ENCODE peak calls at places on chromosomes 5 and 9, in six cellular contexts. G, N, V, X, O and Q are unnamed samples.

GRCh38 chr5:147507480-147508126 is 2.3 kb downstream of the DPYSL3 start:
- DNase-seq in X (no peak), N (no peak), O (no peak), V (no peak), G (no peak), Q (no peak)

GRCh38 chr5:38497946-38498345 is 58.5 kb downstream of the LIFR start:
- DNase-seq in X (no peak), O (no peak), V (peak; percentile 27), N (no peak), G (no peak), Q (no peak)

GRCh38 chr5:33010851-33011250 is 299.7 kb downstream of the NPR3 start:
- DNase-seq in X (no peak), O (no peak), V (no peak), N (no peak), G (no peak), Q (no peak)

GRCh38 chr5:127386557-127386956 is 96.0 kb downstream of the MEGF10 start:
- DNase-seq in G (no peak), V (peak; percentile 3), X (no peak), O (no peak), N (no peak), Q (no peak)

GRCh38 chr5:159773062-159773924 is 143.0 kb upstream of the ADRA1B start:
- DNase-seq in G (peak; percentile 68), N (peak; percentile 71), O (no peak), V (no peak), X (peak; percentile 47), Q (peak; percentile 59)

GRCh38 chr5:139486201-139486600 is 3.6 kb upstream of the STING1 start:
- DNase-seq in G (no peak), V (no peak), N (peak; percentile 62), X (no peak), O (no peak), Q (no peak)

GRCh38 chr5:135343417-135343816 is 55.6 kb downstream of the MACROH2A1 start:
- DNase-seq in O (no peak), G (no peak), V (no peak), N (no peak), X (no peak), Q (no peak)

GRCh38 chr5:123421773-123422172 is 1.4 kb downstream of the CEP120 start:
- DNase-seq in X (no peak), N (no peak), V (no peak), G (no peak), O (no peak), Q (no peak)

GRCh38 chr5:717143-717542 is 24.0 kb upstream of the TPPP start:
- DNase-seq in V (no peak), N (no peak), X (no peak), O (no peak), G (no peak), Q (no peak)

GRCh38 chr9:13787234-13787833 is 507.8 kb upstream of the MPDZ start:
- DNase-seq in X (no peak), O (no peak), N (no peak), G (no peak), V (no peak), Q (no peak)

GRCh38 chr5:105238561-105238960 is 1676.0 kb upstream of the NUDT12 start:
- DNase-seq in X (no peak), O (no peak), N (no peak), V (no peak), G (no peak), Q (no peak)

GRCh38 chr5:65034782-65035181 is 266.1 kb downstream of the CWC27 start:
- DNase-seq in G (no peak), X (peak; percentile 14), N (peak; percentile 70), O (no peak), V (no peak), Q (no peak)

GRCh38 chr5:168434746-168435321 is 51.4 kb upstream of the RARS1 start:
- DNase-seq in G (no peak), V (no peak), X (no peak), O (no peak), N (no peak), Q (no peak)

GRCh38 chr5:135846311-135846710 is 11.8 kb downstream of the SLC25A48 start:
- DNase-seq in X (no peak), N (no peak), O (no peak), V (no peak), G (no peak), Q (no peak)

GRCh38 chr5:91977599-91977998 is 594.5 kb upstream of the ARRDC3 start:
- DNase-seq in V (no peak), X (no peak), O (no peak), G (no peak), N (no peak), Q (no peak)

GRCh38 chr5:59133801-59134261 is 551.0 kb downstream of the RAB3C start:
- DNase-seq in O (no peak), N (no peak), V (no peak), G (no peak), X (no peak), Q (no peak)

GRCh38 chr5:74616236-74617146 is 24.0 kb downstream of the ENC1 start:
- DNase-seq in N (no peak), V (no peak), X (no peak), O (no peak), G (no peak), Q (no peak)

GRCh38 chr9:108664309-108665255 is 191.2 kb downstream of the ACTL7B start:
- DNase-seq in N (no peak), G (no peak), X (no peak), V (no peak), O (no peak), Q (no peak)

GRCh38 chr5:7565559-7565958 is 169.6 kb downstream of the ADCY2 start:
- DNase-seq in N (no peak), X (no peak), O (no peak), G (no peak), V (no peak), Q (no peak)

GRCh38 chr5:93274291-93274690 is 306.7 kb downstream of the NR2F1-AS1 start:
- DNase-seq in O (no peak), X (no peak), V (no peak), N (no peak), G (no peak), Q (no peak)

GRCh38 chr5:14396071-14396470 is 185.5 kb upstream of the OTULINL start:
- DNase-seq in O (no peak), V (no peak), X (no peak), N (no peak), G (no peak), Q (no peak)

GRCh38 chr9:124262596-124263045 is 4.9 kb downstream of the NEK6 start:
- DNase-seq in V (no peak), G (no peak), X (no peak), N (no peak), O (no peak), Q (no peak)

GRCh38 chr5:144139586-144139985 is 30.9 kb downstream of the YIPF5 start:
- DNase-seq in N (no peak), O (no peak), X (no peak), G (no peak), V (no peak), Q (no peak)

GRCh38 chr5:180494060-180494509 is at the start of gene CNOT6:
- DNase-seq in X (peak; percentile 97), V (peak; percentile 80), O (peak; percentile 65), G (peak; percentile 98), N (peak; percentile 95), Q (peak; percentile 98)

GRCh38 chr5:32836176-32836575 is 125.1 kb downstream of the NPR3 start:
- DNase-seq in N (no peak), O (no peak), G (no peak), X (no peak), V (no peak), Q (no peak)

GRCh38 chr5:80250801-80251200 is 5.0 kb downstream of the SERINC5 start:
- DNase-seq in O (no peak), N (no peak), V (no peak), G (no peak), X (no peak), Q (no peak)

GRCh38 chr5:19564036-19564435 is 424.0 kb downstream of the CDH18 start:
- DNase-seq in N (no peak), V (no peak), G (no peak), X (no peak), O (no peak), Q (no peak)

GRCh38 chr9:101536351-101536750 is 2.7 kb downstream of the RNF20 start:
- DNase-seq in O (no peak), V (no peak), N (no peak), X (no peak), G (no peak), Q (no peak)

GRCh38 chr5:73170522-73170921 is 2.5 kb upstream of the TMEM174 start:
- DNase-seq in G (no peak), N (peak; percentile 72), V (peak; percentile 19), X (no peak), O (no peak), Q (no peak)

GRCh38 chr9:16266648-16267276 is 603.7 kb downstream of the BNC2 start:
- DNase-seq in O (no peak), V (no peak), X (no peak), G (no peak), N (peak; percentile 86), Q (no peak)

GRCh38 chr9:98964201-98964600 is 20.5 kb downstream of the COL15A1 start:
- DNase-seq in X (no peak), N (no peak), O (no peak), G (no peak), V (no peak), Q (no peak)

GRCh38 chr9:72800326-72800994 is 152.4 kb downstream of the ALDH1A1 start:
- DNase-seq in N (no peak), X (no peak), O (no peak), G (no peak), V (no peak), Q (no peak)
- TF ChIP-seq TAF1 in N (no peak), X (no peak), O (no peak), G (no peak), V (no peak), Q (no peak)

DNA sequence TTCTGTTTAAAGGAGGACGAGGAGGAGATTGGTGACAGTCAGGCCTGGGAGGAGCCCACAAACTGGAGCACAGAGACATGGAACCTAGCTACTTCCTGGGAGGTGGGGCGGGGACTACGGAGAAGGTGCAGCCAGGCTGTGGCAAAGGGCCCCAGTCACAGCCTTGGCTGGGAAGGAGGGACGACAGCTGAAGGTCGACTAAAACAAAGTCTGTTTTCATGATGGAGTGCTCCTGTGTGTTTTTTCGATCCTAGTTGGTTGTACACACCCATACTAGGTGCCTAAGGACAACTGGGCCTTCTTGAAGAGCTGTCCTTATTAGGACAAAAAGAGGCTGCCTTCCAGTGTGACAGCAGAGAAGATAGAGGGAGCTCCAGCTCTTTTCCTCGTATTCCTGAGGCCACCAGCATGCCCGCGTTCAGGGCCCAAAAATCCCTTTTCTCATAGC is 2.9 kb downstream of the CCDC107 start:
- DNase-seq in N (no peak), G (no peak), O (no peak), V (peak; percentile 54), X (no peak), Q (no peak)
- TF ChIP-seq TAF1 in N (no peak), G (no peak), O (no peak), V (no peak), X (no peak), Q (no peak)

DNA sequence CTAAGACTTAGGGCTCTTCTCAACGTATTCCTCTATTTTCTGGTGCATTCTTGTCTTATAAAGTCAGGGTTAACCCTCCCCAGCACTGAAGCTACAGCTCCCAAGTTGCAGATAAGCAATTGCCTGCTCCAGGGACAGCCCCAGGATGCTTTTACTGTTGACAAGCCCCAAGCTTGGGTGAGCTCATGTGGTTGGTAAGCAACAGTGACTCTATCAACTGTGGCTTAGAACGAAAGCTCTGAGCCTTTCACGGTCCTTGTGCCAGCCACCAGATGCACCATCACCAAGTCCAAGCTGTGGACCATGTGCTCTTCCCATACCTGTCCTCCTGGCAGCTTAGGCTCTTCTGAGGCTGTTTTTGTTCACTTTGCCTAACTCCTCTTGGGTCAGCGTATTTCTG is 13.5 kb downstream of the ADRB2 start:
- DNase-seq in N (no peak), G (no peak), O (no peak), X (no peak), V (no peak), Q (no peak)
- TF ChIP-seq TAF1 in N (no peak), G (no peak), O (no peak), X (no peak), V (no peak), Q (no peak)

GRCh38 chr5:157761690-157762611 is 18.4 kb downstream of the LSM11 start:
- DNase-seq in O (no peak), X (peak; percentile 34), V (peak; percentile 60), N (no peak), G (peak; percentile 75), Q (peak; percentile 42)
- TF ChIP-seq TAF1 in O (no peak), X (no peak), V (no peak), N (no peak), G (no peak), Q (no peak)